ENCODE peak calls at places on chromosomes 2 and 18, in seven cellular contexts. One of them, this sample, is unnamed.

GRCh38 chr2:45029215-45029614 is 20.0 kb upstream of the SIX2 start:
- DNase-seq in hippocampal formation: no peak
- DNase-seq in stimulated activated CD4-positive, alpha-beta T cell treated with anti-CD3 and anti-CD28 coated beads, Interleukin-4, amount 100 ng/mL, for 48 hours: no peak
- DNase-seq in mesothelial cell of epicardium: no peak
- DNase-seq in COLO829: no peak
- DNase-seq in GF-D8: no peak
- DNase-seq in foreskin fibroblast: no peak
- DNase-seq in this sample: no peak

GRCh38 chr2:203626952-203627681 is 79.3 kb upstream of the CD28 start:
- DNase-seq in hippocampal formation: no peak
- DNase-seq in stimulated activated CD4-positive, alpha-beta T cell treated with anti-CD3 and anti-CD28 coated beads, Interleukin-4, amount 100 ng/mL, for 48 hours: no peak
- DNase-seq in mesothelial cell of epicardium: no peak
- DNase-seq in COLO829: no peak
- DNase-seq in GF-D8: no peak
- DNase-seq in foreskin fibroblast: peak; percentile 70
- DNase-seq in this sample: peak; percentile 79

GRCh38 chr2:222842517-222843174 is 18.2 kb upstream of the ACSL3 start:
- DNase-seq in hippocampal formation: no peak
- DNase-seq in stimulated activated CD4-positive, alpha-beta T cell treated with anti-CD3 and anti-CD28 coated beads, Interleukin-4, amount 100 ng/mL, for 48 hours: no peak
- DNase-seq in mesothelial cell of epicardium: no peak
- DNase-seq in COLO829: no peak
- DNase-seq in GF-D8: peak; percentile 14
- DNase-seq in foreskin fibroblast: peak; percentile 52
- DNase-seq in this sample: no peak

GRCh38 chr18:49725809-49726514 is 87.4 kb downstream of the ACAA2 start:
- DNase-seq in hippocampal formation: no peak
- DNase-seq in stimulated activated CD4-positive, alpha-beta T cell treated with anti-CD3 and anti-CD28 coated beads, Interleukin-4, amount 100 ng/mL, for 48 hours: no peak
- DNase-seq in mesothelial cell of epicardium: peak; percentile 32
- DNase-seq in COLO829: peak; percentile 2
- DNase-seq in GF-D8: no peak
- DNase-seq in foreskin fibroblast: peak; percentile 98
- DNase-seq in this sample: peak; percentile 85

GRCh38 chr2:64143154-64144056 is 815 bp downstream of the PELI1 start:
- DNase-seq in hippocampal formation: no peak
- DNase-seq in stimulated activated CD4-positive, alpha-beta T cell treated with anti-CD3 and anti-CD28 coated beads, Interleukin-4, amount 100 ng/mL, for 48 hours: peak; percentile 16
- DNase-seq in mesothelial cell of epicardium: peak; percentile 27
- DNase-seq in COLO829: no peak
- DNase-seq in GF-D8: no peak
- DNase-seq in foreskin fibroblast: peak; percentile 65
- DNase-seq in this sample: no peak

GRCh38 chr2:240463274-240463865 is 27.9 kb downstream of the GPC1 start:
- DNase-seq in hippocampal formation: no peak
- DNase-seq in stimulated activated CD4-positive, alpha-beta T cell treated with anti-CD3 and anti-CD28 coated beads, Interleukin-4, amount 100 ng/mL, for 48 hours: no peak
- DNase-seq in mesothelial cell of epicardium: peak; percentile 11
- DNase-seq in COLO829: no peak
- DNase-seq in GF-D8: no peak
- DNase-seq in foreskin fibroblast: no peak
- DNase-seq in this sample: no peak

GRCh38 chr2:8412586-8412985 is 269.3 kb upstream of the ID2 start:
- DNase-seq in hippocampal formation: peak; percentile 57
- DNase-seq in stimulated activated CD4-positive, alpha-beta T cell treated with anti-CD3 and anti-CD28 coated beads, Interleukin-4, amount 100 ng/mL, for 48 hours: no peak
- DNase-seq in mesothelial cell of epicardium: no peak
- DNase-seq in COLO829: no peak
- DNase-seq in GF-D8: no peak
- DNase-seq in foreskin fibroblast: peak; percentile 55
- DNase-seq in this sample: no peak

GRCh38 chr2:133521146-133521745 is 47.0 kb downstream of the NCKAP5 start:
- DNase-seq in hippocampal formation: no peak
- DNase-seq in stimulated activated CD4-positive, alpha-beta T cell treated with anti-CD3 and anti-CD28 coated beads, Interleukin-4, amount 100 ng/mL, for 48 hours: no peak
- DNase-seq in mesothelial cell of epicardium: no peak
- DNase-seq in COLO829: no peak
- DNase-seq in GF-D8: no peak
- DNase-seq in foreskin fibroblast: no peak
- DNase-seq in this sample: no peak

GRCh38 chr2:68098398-68098797 is 35.6 kb upstream of the C1D start:
- DNase-seq in hippocampal formation: no peak
- DNase-seq in stimulated activated CD4-positive, alpha-beta T cell treated with anti-CD3 and anti-CD28 coated beads, Interleukin-4, amount 100 ng/mL, for 48 hours: no peak
- DNase-seq in mesothelial cell of epicardium: no peak
- DNase-seq in COLO829: no peak
- DNase-seq in GF-D8: no peak
- DNase-seq in foreskin fibroblast: no peak
- DNase-seq in this sample: no peak

GRCh38 chr2:70062270-70062669 is 25.0 kb upstream of the PCBP1 start:
- DNase-seq in hippocampal formation: no peak
- DNase-seq in stimulated activated CD4-positive, alpha-beta T cell treated with anti-CD3 and anti-CD28 coated beads, Interleukin-4, amount 100 ng/mL, for 48 hours: no peak
- DNase-seq in mesothelial cell of epicardium: no peak
- DNase-seq in COLO829: no peak
- DNase-seq in GF-D8: no peak
- DNase-seq in foreskin fibroblast: no peak
- DNase-seq in this sample: no peak

GRCh38 chr18:11873670-11874340 is 22.6 kb downstream of the CHMP1B start:
- DNase-seq in hippocampal formation: no peak
- DNase-seq in stimulated activated CD4-positive, alpha-beta T cell treated with anti-CD3 and anti-CD28 coated beads, Interleukin-4, amount 100 ng/mL, for 48 hours: no peak
- DNase-seq in mesothelial cell of epicardium: no peak
- DNase-seq in COLO829: no peak
- DNase-seq in GF-D8: no peak
- DNase-seq in foreskin fibroblast: no peak
- DNase-seq in this sample: no peak

GRCh38 chr2:63891488-63892030 is 49.9 kb downstream of the UGP2 start:
- DNase-seq in hippocampal formation: no peak
- DNase-seq in stimulated activated CD4-positive, alpha-beta T cell treated with anti-CD3 and anti-CD28 coated beads, Interleukin-4, amount 100 ng/mL, for 48 hours: no peak
- DNase-seq in mesothelial cell of epicardium: no peak
- DNase-seq in COLO829: peak; percentile 19
- DNase-seq in GF-D8: no peak
- DNase-seq in foreskin fibroblast: no peak
- DNase-seq in this sample: no peak

GRCh38 chr2:109173311-109174171 is 44.5 kb downstream of the SH3RF3 start:
- DNase-seq in hippocampal formation: no peak
- DNase-seq in stimulated activated CD4-positive, alpha-beta T cell treated with anti-CD3 and anti-CD28 coated beads, Interleukin-4, amount 100 ng/mL, for 48 hours: no peak
- DNase-seq in mesothelial cell of epicardium: no peak
- DNase-seq in COLO829: no peak
- DNase-seq in GF-D8: no peak
- DNase-seq in foreskin fibroblast: peak; percentile 93
- DNase-seq in this sample: peak; percentile 55

GRCh38 chr2:157849591-157849990 is 26.5 kb downstream of the ACVR1 start:
- DNase-seq in hippocampal formation: no peak
- DNase-seq in stimulated activated CD4-positive, alpha-beta T cell treated with anti-CD3 and anti-CD28 coated beads, Interleukin-4, amount 100 ng/mL, for 48 hours: no peak
- DNase-seq in mesothelial cell of epicardium: no peak
- DNase-seq in COLO829: no peak
- DNase-seq in GF-D8: no peak
- DNase-seq in foreskin fibroblast: no peak
- DNase-seq in this sample: no peak

GRCh38 chr18:32319084-32319483 is 129.2 kb downstream of the MEP1B start:
- DNase-seq in hippocampal formation: no peak
- DNase-seq in stimulated activated CD4-positive, alpha-beta T cell treated with anti-CD3 and anti-CD28 coated beads, Interleukin-4, amount 100 ng/mL, for 48 hours: no peak
- DNase-seq in mesothelial cell of epicardium: no peak
- DNase-seq in COLO829: no peak
- DNase-seq in GF-D8: no peak
- DNase-seq in foreskin fibroblast: no peak
- DNase-seq in this sample: no peak

GRCh38 chr2:196703660-196704209 is 64.2 kb downstream of the CCDC150 start:
- DNase-seq in hippocampal formation: no peak
- DNase-seq in stimulated activated CD4-positive, alpha-beta T cell treated with anti-CD3 and anti-CD28 coated beads, Interleukin-4, amount 100 ng/mL, for 48 hours: no peak
- DNase-seq in mesothelial cell of epicardium: no peak
- DNase-seq in COLO829: no peak
- DNase-seq in GF-D8: no peak
- DNase-seq in foreskin fibroblast: peak; percentile 64
- DNase-seq in this sample: peak; percentile 19

GRCh38 chr2:201855356-201855755 is 49.0 kb downstream of the CDK15 start:
- DNase-seq in hippocampal formation: no peak
- DNase-seq in stimulated activated CD4-positive, alpha-beta T cell treated with anti-CD3 and anti-CD28 coated beads, Interleukin-4, amount 100 ng/mL, for 48 hours: no peak
- DNase-seq in mesothelial cell of epicardium: no peak
- DNase-seq in COLO829: no peak
- DNase-seq in GF-D8: no peak
- DNase-seq in foreskin fibroblast: peak; percentile 42
- DNase-seq in this sample: no peak

GRCh38 chr2:21820271-21820670 is 696.5 kb downstream of the TDRD15 start:
- DNase-seq in hippocampal formation: no peak
- DNase-seq in stimulated activated CD4-positive, alpha-beta T cell treated with anti-CD3 and anti-CD28 coated beads, Interleukin-4, amount 100 ng/mL, for 48 hours: no peak
- DNase-seq in mesothelial cell of epicardium: no peak
- DNase-seq in COLO829: no peak
- DNase-seq in GF-D8: no peak
- DNase-seq in foreskin fibroblast: peak; percentile 44
- DNase-seq in this sample: no peak

GRCh38 chr2:150358468-150358807 is 129.0 kb downstream of the RND3 start:
- DNase-seq in hippocampal formation: no peak
- DNase-seq in stimulated activated CD4-positive, alpha-beta T cell treated with anti-CD3 and anti-CD28 coated beads, Interleukin-4, amount 100 ng/mL, for 48 hours: no peak
- DNase-seq in mesothelial cell of epicardium: no peak
- DNase-seq in COLO829: no peak
- DNase-seq in GF-D8: no peak
- DNase-seq in foreskin fibroblast: no peak
- DNase-seq in this sample: no peak

GRCh38 chr2:74281141-74281540 is 62.1 kb downstream of the SLC4A5 start:
- DNase-seq in hippocampal formation: no peak
- DNase-seq in stimulated activated CD4-positive, alpha-beta T cell treated with anti-CD3 and anti-CD28 coated beads, Interleukin-4, amount 100 ng/mL, for 48 hours: no peak
- DNase-seq in mesothelial cell of epicardium: no peak
- DNase-seq in COLO829: no peak
- DNase-seq in GF-D8: no peak
- DNase-seq in foreskin fibroblast: no peak
- DNase-seq in this sample: no peak

GRCh38 chr2:176461686-176462376 is 192.6 kb downstream of the MTX2 start:
- DNase-seq in hippocampal formation: no peak
- DNase-seq in stimulated activated CD4-positive, alpha-beta T cell treated with anti-CD3 and anti-CD28 coated beads, Interleukin-4, amount 100 ng/mL, for 48 hours: no peak
- DNase-seq in mesothelial cell of epicardium: no peak
- DNase-seq in COLO829: no peak
- DNase-seq in GF-D8: no peak
- DNase-seq in foreskin fibroblast: no peak
- DNase-seq in this sample: no peak